ENCODE peak calls at places on chromosomes 6 and 20, in five cellular contexts. R, E, O, L and Z are unnamed samples.

GRCh38 chr20:1955289-1955688 is 38.6 kb downstream of the PDYN start:
- DNase-seq in R (no peak), E (no peak), O (no peak), L (no peak), Z (no peak)

GRCh38 chr6:150211700-150212615 is 69.1 kb downstream of the PPP1R14C start:
- DNase-seq in R (no peak), E (no peak), O (no peak), L (no peak), Z (no peak)

GRCh38 chr20:17916365-17916996 is 52.1 kb downstream of the SNX5 start:
- DNase-seq in R (no peak), E (no peak), O (no peak), L (no peak), Z (no peak)

GRCh38 chr20:44572551-44573500 is 9.6 kb upstream of the PKIG start:
- DNase-seq in R (no peak), E (peak; percentile 90), O (no peak), L (no peak), Z (peak; percentile 97)

GRCh38 chr6:127191716-127192115 is 73.2 kb downstream of the RSPO3 start:
- DNase-seq in R (no peak), E (peak; percentile 39), O (no peak), L (no peak), Z (peak; percentile 62)

GRCh38 chr6:73665686-73666319 is 12.0 kb upstream of the SLC17A5 start:
- DNase-seq in R (no peak), E (peak; percentile 38), O (no peak), L (no peak), Z (peak; percentile 38)

GRCh38 chr6:36514554-36515456 is 32.5 kb downstream of the STK38 start:
- DNase-seq in R (no peak), E (no peak), O (no peak), L (no peak), Z (no peak)

GRCh38 chr20:48599106-48599747 is 228.6 kb downstream of the PREX1 start:
- DNase-seq in R (no peak), E (no peak), O (no peak), L (no peak), Z (no peak)

GRCh38 chr6:5865492-5866031 is 141.2 kb downstream of the NRN1 start:
- DNase-seq in R (no peak), E (no peak), O (no peak), L (no peak), Z (no peak)

GRCh38 chr20:57830515-57830895 is 120.7 kb upstream of the PMEPA1 start:
- DNase-seq in R (no peak), E (no peak), O (no peak), L (no peak), Z (no peak)

GRCh38 chr6:31680226-31680840 is 534 bp downstream of the LY6G5C start:
- DNase-seq in R (no peak), E (no peak), O (no peak), L (no peak), Z (no peak)